ENCODE peak calls at places on chromosome 22, in ten cellular contexts. N is NAMALWA; E is stimulated activated CD4-positive, alpha-beta T cell treated with anti-CD3 and anti-CD28 coated beads, Interleukin-1b, Interleukin-23, amount 100 ng/mL, for 24 hours; A is left ventricle myocardium inferior; H is lower leg skin; O is NCI-H774; B is A172; P is C1 segment of cervical spinal cord; U is stimulated activated CD8-positive, alpha-beta memory T cell treated with anti-CD3 and anti-CD28 coated beads, Interleukin-4, amount 100 ng/mL, for 1 hour; W is Kasumi-1. F is an unnamed sample.

GRCh38 chr22:46522743-46523300 is 14.6 kb downstream of the CELSR1 start:
- DNase-seq in N (no peak), E (no peak), A (no peak), H (no peak), O (no peak), B (no peak), P (no peak), U (no peak), W (no peak), F (no peak)

GRCh38 chr22:50184004-50184461 is 1.7 kb upstream of the TRABD start:
- DNase-seq in N (no peak), E (no peak), A (peak), H (peak), O (no peak), B (peak), P (no peak), U (no peak), W (no peak), F (no peak)

GRCh38 chr22:25081409-25081824 is 118.2 kb upstream of the CRYBB3 start:
- DNase-seq in N (peak), E (no peak), A (no peak), H (no peak), O (no peak), B (no peak), P (no peak), U (no peak), W (peak), F (no peak)

GRCh38 chr22:39212721-39213376 is 31.9 kb downstream of the PDGFB start:
- DNase-seq in N (no peak), E (no peak), A (no peak), H (peak), O (no peak), B (peak), P (no peak), U (no peak), W (peak), F (no peak)

GRCh38 chr22:16962501-16962900 is 45.5 kb downstream of the GAB4 start:
- DNase-seq in N (no peak), E (no peak), A (no peak), H (no peak), O (no peak), B (no peak), P (no peak), U (no peak), W (no peak), F (no peak)

GRCh38 chr22:37827056-37827455 is 3.9 kb downstream of the GALR3 start:
- DNase-seq in N (no peak), E (no peak), A (peak), H (no peak), O (no peak), B (no peak), P (peak), U (no peak), W (no peak), F (no peak)

GRCh38 chr22:26615830-26616435 is 1.9 kb downstream of the CRYBB1 start:
- DNase-seq in N (no peak), E (no peak), A (no peak), H (no peak), O (no peak), B (no peak), P (no peak), U (no peak), W (no peak), F (no peak)

GRCh38 chr22:31891366-31892079 is 52.8 kb upstream of the YWHAH start:
- DNase-seq in N (no peak), E (no peak), A (no peak), H (no peak), O (peak), B (peak), P (no peak), U (no peak), W (no peak), F (no peak)

GRCh38 chr22:19766506-19767426 is 6.2 kb downstream of the TBX1 start:
- DNase-seq in N (no peak), E (peak), A (peak), H (no peak), O (no peak), B (no peak), P (no peak), U (no peak), W (peak), F (no peak)

GRCh38 chr22:46106279-46107022 is 43.9 kb upstream of the PPARA start:
- DNase-seq in N (no peak), E (no peak), A (no peak), H (no peak), O (no peak), B (no peak), P (no peak), U (no peak), W (no peak), F (no peak)

GRCh38 chr22:41410311-41410751 is 28.6 kb downstream of the TEF start:
- DNase-seq in N (no peak), E (no peak), A (peak), H (no peak), O (no peak), B (no peak), P (peak), U (no peak), W (no peak), F (no peak)

GRCh38 chr22:19317865-19318264 is 26.3 kb upstream of the CLTCL1 start:
- DNase-seq in N (no peak), E (no peak), A (no peak), H (no peak), O (no peak), B (no peak), P (no peak), U (no peak), W (no peak), F (no peak)